ENCODE peak calls at places on chromosomes 16 and 17, in nine cellular contexts. T is endothelial cell; M is ELF-1; F is stimulated activated CD4-positive, alpha-beta T cell treated with anti-CD3 and anti-CD28 coated beads, Interleukin-1b, Interleukin-23, amount 100 ng/mL, for 1 hour; A is foreskin melanocyte; R is heart left ventricle; P is C1 segment of cervical spinal cord; H is activated CD4-positive, alpha-beta T cell treated with anti-CD3 and anti-CD28 coated beads, Interleukin-2, amount 50 U/mL, for 4 hours; N is OCI-LY7. C is an unnamed sample.

GRCh38 chr17:65547253-65547670 is 14.2 kb downstream of the AXIN2 start:
- DNase-seq in T (no peak), M (no peak), F (no peak), A (no peak), R (peak), P (no peak), H (no peak), N (no peak), C (peak)

GRCh38 chr17:9360610-9361571 is 214.7 kb downstream of the STX8 start:
- DNase-seq in T (no peak), M (no peak), F (no peak), A (peak), R (peak), P (no peak), H (no peak), N (no peak), C (peak)

GRCh38 chr16:84593825-84594724 is 23.8 kb downstream of the COTL1 start:
- DNase-seq in T (no peak), M (peak), F (no peak), A (no peak), R (peak), P (peak), H (peak), N (peak), C (peak)

GRCh38 chr17:50029185-50029584 is 26.7 kb upstream of the ITGA3 start:
- DNase-seq in T (no peak), M (no peak), F (no peak), A (no peak), R (no peak), P (no peak), H (no peak), N (no peak), C (no peak)

GRCh38 chr16:53282975-53283946 is 151.0 kb upstream of the RBL2 start:
- DNase-seq in T (peak), M (no peak), F (no peak), A (peak), R (no peak), P (no peak), H (no peak), N (peak), C (no peak)

GRCh38 chr17:75130059-75130631 is 1.4 kb downstream of the NT5C start:
- DNase-seq in T (no peak), M (no peak), F (no peak), A (no peak), R (no peak), P (no peak), H (no peak), N (no peak), C (no peak)

GRCh38 chr16:85888405-85889331 is 10.3 kb upstream of the IRF8 start:
- DNase-seq in T (no peak), M (no peak), F (no peak), A (no peak), R (no peak), P (no peak), H (no peak), N (peak), C (no peak)

GRCh38 chr17:80834896-80835281 is 156.8 kb upstream of the CHMP6 start:
- DNase-seq in T (no peak), M (no peak), F (no peak), A (no peak), R (no peak), P (no peak), H (no peak), N (no peak), C (no peak)

GRCh38 chr16:50967827-50968612 is 183.1 kb downstream of the SALL1 start:
- DNase-seq in T (no peak), M (no peak), F (no peak), A (no peak), R (no peak), P (no peak), H (no peak), N (no peak), C (no peak)

GRCh38 chr16:17364319-17365210 is 106.2 kb downstream of the XYLT1 start:
- DNase-seq in T (no peak), M (no peak), F (no peak), A (no peak), R (no peak), P (no peak), H (peak), N (no peak), C (no peak)

GRCh38 chr16:88446061-88446460 is 7.0 kb upstream of the ZFPM1 start:
- DNase-seq in T (no peak), M (no peak), F (no peak), A (no peak), R (no peak), P (no peak), H (no peak), N (no peak), C (no peak)

GRCh38 chr16:57532251-57532625 is 4.1 kb downstream of the CCDC102A start:
- DNase-seq in T (no peak), M (no peak), F (no peak), A (no peak), R (no peak), P (no peak), H (no peak), N (peak), C (peak)

C was measured in left cardiac atrium.